ENCODE peak calls at places on chromosomes 6 and 20, in six cellular contexts. One of them, this sample, is unnamed.

GRCh38 chr20:35954907-35955251 is 577 bp upstream of the SCAND1 start:
- DNase-seq in IMR-90: peak; percentile 43
- DNase-seq in mesendoderm: no peak
- DNase-seq in mesenchymal stem cell: peak; percentile 68
- DNase-seq in neuronal stem cell: no peak
- DNase-seq in H1: no peak
- DNase-seq in this sample: no peak

GRCh38 chr20:11048739-11049138 is 374.9 kb upstream of the JAG1 start:
- DNase-seq in IMR-90: no peak
- DNase-seq in mesendoderm: no peak
- DNase-seq in mesenchymal stem cell: no peak
- DNase-seq in neuronal stem cell: no peak
- DNase-seq in H1: no peak
- DNase-seq in this sample: no peak

GRCh38 chr6:43120938-43121913 is 45.1 kb downstream of the PTK7 start:
- DNase-seq in IMR-90: peak; percentile 98
- DNase-seq in mesendoderm: peak; percentile 95
- DNase-seq in mesenchymal stem cell: peak; percentile 99
- DNase-seq in neuronal stem cell: no peak
- DNase-seq in H1: no peak
- DNase-seq in this sample: no peak

GRCh38 chr6:139161817-139162284 is 27.0 kb downstream of the HECA start:
- DNase-seq in IMR-90: no peak
- DNase-seq in mesendoderm: no peak
- DNase-seq in mesenchymal stem cell: no peak
- DNase-seq in neuronal stem cell: no peak
- DNase-seq in H1: no peak
- DNase-seq in this sample: no peak

GRCh38 chr6:44699082-44699481 is 311.6 kb downstream of the CDC5L start:
- DNase-seq in IMR-90: no peak
- DNase-seq in mesendoderm: no peak
- DNase-seq in mesenchymal stem cell: no peak
- DNase-seq in neuronal stem cell: no peak
- DNase-seq in H1: no peak
- DNase-seq in this sample: no peak

GRCh38 chr20:50434653-50435396 is 75.4 kb upstream of the PTPN1 start:
- DNase-seq in IMR-90: peak; percentile 86
- DNase-seq in mesendoderm: peak; percentile 89
- DNase-seq in mesenchymal stem cell: peak; percentile 92
- DNase-seq in neuronal stem cell: no peak
- DNase-seq in H1: no peak
- DNase-seq in this sample: no peak

GRCh38 chr20:25421107-25421506 is 13.6 kb downstream of the GINS1 start:
- DNase-seq in IMR-90: no peak
- DNase-seq in mesendoderm: no peak
- DNase-seq in mesenchymal stem cell: no peak
- DNase-seq in neuronal stem cell: no peak
- DNase-seq in H1: no peak
- DNase-seq in this sample: no peak

GRCh38 chr6:144252289-144252688 is 32.8 kb upstream of the UTRN start:
- DNase-seq in IMR-90: no peak
- DNase-seq in mesendoderm: no peak
- DNase-seq in mesenchymal stem cell: no peak
- DNase-seq in neuronal stem cell: no peak
- DNase-seq in H1: no peak
- DNase-seq in this sample: no peak

GRCh38 chr20:13436530-13436929 is 202.2 kb downstream of the TASP1 start:
- DNase-seq in IMR-90: no peak
- DNase-seq in mesendoderm: no peak
- DNase-seq in mesenchymal stem cell: no peak
- DNase-seq in neuronal stem cell: no peak
- DNase-seq in H1: no peak
- DNase-seq in this sample: no peak

GRCh38 chr20:58650776-58651547 is at the start of gene STX16:
- DNase-seq in IMR-90: peak; percentile 91
- DNase-seq in mesendoderm: peak; percentile 97
- DNase-seq in mesenchymal stem cell: peak; percentile 94
- DNase-seq in neuronal stem cell: peak; percentile 94
- DNase-seq in H1: peak; percentile 93
- DNase-seq in this sample: peak; percentile 90

GRCh38 chr6:32973934-32974333 is 5.5 kb downstream of the BRD2 start:
- DNase-seq in IMR-90: peak; percentile 66
- DNase-seq in mesendoderm: no peak
- DNase-seq in mesenchymal stem cell: peak; percentile 66
- DNase-seq in neuronal stem cell: no peak
- DNase-seq in H1: no peak
- DNase-seq in this sample: no peak

GRCh38 chr6:45676376-45676775 is 298.6 kb upstream of the SUPT3H start:
- DNase-seq in IMR-90: no peak
- DNase-seq in mesendoderm: no peak
- DNase-seq in mesenchymal stem cell: no peak
- DNase-seq in neuronal stem cell: no peak
- DNase-seq in H1: no peak
- DNase-seq in this sample: no peak

GRCh38 chr6:132513821-132514545 is 1.1 kb upstream of the STX7 start:
- DNase-seq in IMR-90: no peak
- DNase-seq in mesendoderm: no peak
- DNase-seq in mesenchymal stem cell: no peak
- DNase-seq in neuronal stem cell: no peak
- DNase-seq in H1: no peak
- DNase-seq in this sample: no peak

GRCh38 chr20:25053207-25054132 is 4.5 kb downstream of the ACSS1 start:
- DNase-seq in IMR-90: peak; percentile 41
- DNase-seq in mesendoderm: no peak
- DNase-seq in mesenchymal stem cell: no peak
- DNase-seq in neuronal stem cell: no peak
- DNase-seq in H1: no peak
- DNase-seq in this sample: no peak

GRCh38 chr6:117494694-117495318 is 12.3 kb downstream of the DCBLD1 start:
- DNase-seq in IMR-90: no peak
- DNase-seq in mesendoderm: no peak
- DNase-seq in mesenchymal stem cell: peak; percentile 83
- DNase-seq in neuronal stem cell: no peak
- DNase-seq in H1: no peak
- DNase-seq in this sample: no peak

GRCh38 chr6:44462797-44463770 is 75.6 kb downstream of the CDC5L start:
- DNase-seq in IMR-90: no peak
- DNase-seq in mesendoderm: no peak
- DNase-seq in mesenchymal stem cell: no peak
- DNase-seq in neuronal stem cell: no peak
- DNase-seq in H1: no peak
- DNase-seq in this sample: no peak

GRCh38 chr6:16352258-16352635 is 113.9 kb downstream of the GMPR start:
- DNase-seq in IMR-90: peak; percentile 74
- DNase-seq in mesendoderm: no peak
- DNase-seq in mesenchymal stem cell: peak; percentile 86
- DNase-seq in neuronal stem cell: no peak
- DNase-seq in H1: no peak
- DNase-seq in this sample: no peak

GRCh38 chr6:21393426-21394165 is 200.0 kb upstream of the SOX4 start:
- DNase-seq in IMR-90: no peak
- DNase-seq in mesendoderm: peak; percentile 66
- DNase-seq in mesenchymal stem cell: no peak
- DNase-seq in neuronal stem cell: no peak
- DNase-seq in H1: no peak
- DNase-seq in this sample: no peak

GRCh38 chr6:53701333-53702073 is 35.9 kb upstream of the KLHL31 start:
- DNase-seq in IMR-90: no peak
- DNase-seq in mesendoderm: no peak
- DNase-seq in mesenchymal stem cell: no peak
- DNase-seq in neuronal stem cell: no peak
- DNase-seq in H1: no peak
- DNase-seq in this sample: no peak

GRCh38 chr6:95143408-95144180 is 433.7 kb upstream of the MANEA start:
- DNase-seq in IMR-90: no peak
- DNase-seq in mesendoderm: peak; percentile 2
- DNase-seq in mesenchymal stem cell: no peak
- DNase-seq in neuronal stem cell: no peak
- DNase-seq in H1: no peak
- DNase-seq in this sample: no peak

GRCh38 chr20:63702036-63702665 is 5.6 kb downstream of the ARFRP1 start:
- DNase-seq in IMR-90: no peak
- DNase-seq in mesendoderm: no peak
- DNase-seq in mesenchymal stem cell: no peak
- DNase-seq in neuronal stem cell: no peak
- DNase-seq in H1: no peak
- DNase-seq in this sample: no peak

GRCh38 chr20:44618318-44618731 is 33.2 kb downstream of the ADA start:
- DNase-seq in IMR-90: no peak
- DNase-seq in mesendoderm: no peak
- DNase-seq in mesenchymal stem cell: no peak
- DNase-seq in neuronal stem cell: no peak
- DNase-seq in H1: no peak
- DNase-seq in this sample: no peak

GRCh38 chr6:9412951-9413559 is 977.7 kb upstream of the SLC35B3 start:
- DNase-seq in IMR-90: no peak
- DNase-seq in mesendoderm: peak; percentile 73
- DNase-seq in mesenchymal stem cell: no peak
- DNase-seq in neuronal stem cell: no peak
- DNase-seq in H1: no peak
- DNase-seq in this sample: peak; percentile 57

GRCh38 chr6:108027054-108027453 is 47.5 kb downstream of the OSTM1 start:
- DNase-seq in IMR-90: no peak
- DNase-seq in mesendoderm: no peak
- DNase-seq in mesenchymal stem cell: no peak
- DNase-seq in neuronal stem cell: no peak
- DNase-seq in H1: no peak
- DNase-seq in this sample: no peak

GRCh38 chr6:10419749-10420545 is 5.1 kb upstream of the TFAP2A start:
- DNase-seq in IMR-90: no peak
- DNase-seq in mesendoderm: no peak
- DNase-seq in mesenchymal stem cell: no peak
- DNase-seq in neuronal stem cell: no peak
- DNase-seq in H1: no peak
- DNase-seq in this sample: no peak
- H2AK5ac ChIP-seq in IMR-90: peak overlapping the region; percentile 13
- H2AK5ac ChIP-seq in mesendoderm: no peak overlapping the region
- H2AK5ac ChIP-seq in mesenchymal stem cell: no peak overlapping the region
- H2AK5ac ChIP-seq in neuronal stem cell: no peak overlapping the region
- H2AK5ac ChIP-seq in H1: no peak overlapping the region
- H2AK5ac ChIP-seq in this sample: no peak overlapping the region

GRCh38 chr6:30761791-30762429 is 17.6 kb upstream of the IER3 start:
- DNase-seq in IMR-90: no peak
- DNase-seq in mesendoderm: no peak
- DNase-seq in mesenchymal stem cell: no peak
- DNase-seq in neuronal stem cell: no peak
- DNase-seq in H1: no peak
- DNase-seq in this sample: no peak

GRCh38 chr6:30754631-30755030 is 10.3 kb upstream of the IER3 start:
- DNase-seq in IMR-90: peak; percentile 76
- DNase-seq in mesendoderm: no peak
- DNase-seq in mesenchymal stem cell: peak; percentile 21
- DNase-seq in neuronal stem cell: no peak
- DNase-seq in H1: no peak
- DNase-seq in this sample: no peak

GRCh38 chr6:30759575-30760239 is 15.4 kb upstream of the IER3 start:
- DNase-seq in IMR-90: peak; percentile 98
- DNase-seq in mesendoderm: peak; percentile 96
- DNase-seq in mesenchymal stem cell: peak; percentile 97
- DNase-seq in neuronal stem cell: no peak
- DNase-seq in H1: no peak
- DNase-seq in this sample: no peak

GRCh38 chr6:30760537-30760936 is 16.2 kb upstream of the IER3 start:
- DNase-seq in IMR-90: no peak
- DNase-seq in mesendoderm: no peak
- DNase-seq in mesenchymal stem cell: no peak
- DNase-seq in neuronal stem cell: no peak
- DNase-seq in H1: no peak
- DNase-seq in this sample: no peak

DNA sequence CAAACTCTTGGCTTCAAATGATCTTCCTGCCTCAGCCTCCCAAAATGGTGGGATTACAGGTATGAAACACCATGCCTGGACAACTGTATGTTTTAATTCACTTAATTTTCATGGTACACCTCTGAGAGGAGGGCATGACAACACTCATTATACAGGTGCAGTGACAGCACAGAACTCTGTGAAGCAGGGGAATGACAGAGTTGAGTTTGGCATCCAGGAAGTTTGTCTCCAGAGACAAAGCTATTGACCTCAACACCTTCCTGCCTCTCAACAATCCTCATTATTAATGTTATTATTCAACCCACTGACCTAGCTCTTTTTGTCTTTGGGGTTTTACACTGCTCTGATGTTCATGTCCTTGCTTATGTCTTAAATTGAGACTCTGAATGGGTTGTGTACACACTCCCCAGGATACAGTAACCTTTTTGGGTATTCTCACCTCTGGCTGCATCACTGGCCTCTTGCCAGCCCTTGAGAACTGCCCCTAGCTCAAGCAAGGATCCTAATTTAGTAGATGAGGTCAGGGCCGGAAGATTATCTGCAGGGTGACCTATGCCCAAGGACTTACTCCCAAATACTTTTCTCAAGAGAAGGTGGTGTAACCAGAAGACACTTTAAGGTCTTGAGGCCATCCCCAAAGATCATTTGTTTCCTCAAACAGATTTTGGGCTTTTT is 13.1 kb upstream of the IER3 start:
- DNase-seq in IMR-90: no peak
- DNase-seq in mesendoderm: no peak
- DNase-seq in mesenchymal stem cell: no peak
- DNase-seq in neuronal stem cell: no peak
- DNase-seq in H1: no peak
- DNase-seq in this sample: no peak
- H3K79me1 ChIP-seq in IMR-90: no peaks in the 10 kb centered on the region
- H3K79me1 ChIP-seq in mesendoderm: no peaks in the 10 kb centered on the region
- H3K79me1 ChIP-seq in mesenchymal stem cell: peaks cover 10% of the 10 kb centered on the region
- H3K79me1 ChIP-seq in neuronal stem cell: peaks cover 4% of the 10 kb centered on the region
- H3K79me1 ChIP-seq in H1: no peaks in the 10 kb centered on the region
- H3K79me1 ChIP-seq in this sample: no peaks in the 10 kb centered on the region

DNA sequence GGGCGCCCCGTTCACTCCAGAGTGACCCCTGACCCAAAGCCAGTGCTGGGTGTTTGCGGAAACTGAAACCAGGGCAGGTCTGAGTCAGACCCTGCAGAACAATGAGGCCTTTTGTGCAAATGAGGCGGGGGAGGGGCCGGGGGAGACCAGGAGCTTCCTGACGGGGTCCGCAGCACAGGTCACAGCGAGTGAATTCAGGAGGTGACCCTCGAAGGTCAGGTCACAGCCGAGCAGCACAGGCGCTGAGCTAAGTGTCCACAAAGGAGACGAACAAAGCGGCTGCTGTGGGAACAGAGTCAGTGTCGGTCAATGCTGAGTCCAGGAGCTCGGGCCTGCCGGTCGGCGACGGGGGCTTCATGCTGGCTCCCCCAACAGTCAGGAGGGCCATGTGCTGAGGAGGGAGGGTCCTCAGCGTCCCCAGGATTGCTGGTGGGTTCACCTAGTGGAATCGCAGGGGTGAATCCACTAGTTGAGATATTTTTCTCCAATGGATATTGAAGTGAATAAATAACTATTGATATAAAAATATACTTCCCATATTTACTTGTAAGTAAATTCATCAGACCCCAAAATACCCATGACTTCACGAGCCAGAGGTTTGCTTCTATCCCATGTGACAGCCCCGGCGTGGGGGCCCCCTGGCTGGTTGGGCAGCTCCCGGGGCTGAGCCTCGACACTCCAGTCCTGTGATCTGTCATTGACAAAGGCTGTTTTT is 188.4 kb upstream of the SULF2 start:
- DNase-seq in IMR-90: no peak
- DNase-seq in mesendoderm: peak; percentile 64
- DNase-seq in mesenchymal stem cell: no peak
- DNase-seq in neuronal stem cell: peak; percentile 83
- DNase-seq in H1: peak; percentile 55
- DNase-seq in this sample: peak; percentile 78
- H2AK5ac ChIP-seq in IMR-90: no peak overlapping the region
- H2AK5ac ChIP-seq in mesendoderm: no peak overlapping the region
- H2AK5ac ChIP-seq in mesenchymal stem cell: no peak overlapping the region
- H2AK5ac ChIP-seq in neuronal stem cell: no peak overlapping the region
- H2AK5ac ChIP-seq in H1: peak overlapping the region; percentile 93
- H2AK5ac ChIP-seq in this sample: no peak overlapping the region

GRCh38 chr6:31576897-31577341 is 1.6 kb downstream of the TNF start:
- DNase-seq in IMR-90: no peak
- DNase-seq in mesendoderm: no peak
- DNase-seq in mesenchymal stem cell: no peak
- DNase-seq in neuronal stem cell: no peak
- DNase-seq in H1: no peak
- DNase-seq in this sample: no peak
- H3K79me1 ChIP-seq in IMR-90: no peaks in the 10 kb centered on the region
- H3K79me1 ChIP-seq in mesendoderm: no peaks in the 10 kb centered on the region
- H3K79me1 ChIP-seq in mesenchymal stem cell: peaks cover 10% of the 10 kb centered on the region
- H3K79me1 ChIP-seq in neuronal stem cell: no peaks in the 10 kb centered on the region
- H3K79me1 ChIP-seq in H1: no peaks in the 10 kb centered on the region
- H3K79me1 ChIP-seq in this sample: no peaks in the 10 kb centered on the region